ENCODE peak calls at places on chromosome 5, in seven cellular contexts. One of them, this sample, is unnamed.

GRCh38 chr5:172280937-172281336 is 2.6 kb downstream of the UBTD2 start:
- DNase-seq in cardiac muscle cell: no peak
- DNase-seq in heart right ventricle: no peak
- DNase-seq in transverse colon: no peak
- DNase-seq in ovary: no peak
- DNase-seq in A549: no peak
- DNase-seq in adrenal gland: no peak
- DNase-seq in this sample: no peak

GRCh38 chr5:82422001-82422740 is 144.0 kb upstream of the RPS23 start:
- DNase-seq in heart right ventricle: no peak
- DNase-seq in ovary: no peak
- DNase-seq in cardiac muscle cell: no peak
- DNase-seq in transverse colon: no peak
- DNase-seq in A549: no peak
- DNase-seq in adrenal gland: no peak
- DNase-seq in this sample: no peak

GRCh38 chr5:132500244-132500930 is 9.8 kb upstream of the IRF1 start:
- DNase-seq in cardiac muscle cell: no peak
- DNase-seq in transverse colon: no peak
- DNase-seq in ovary: peak
- DNase-seq in adrenal gland: no peak
- DNase-seq in heart right ventricle: no peak
- DNase-seq in A549: no peak
- DNase-seq in this sample: peak

GRCh38 chr5:59193616-59194319 is 610.9 kb downstream of the RAB3C start:
- DNase-seq in heart right ventricle: no peak
- DNase-seq in transverse colon: no peak
- DNase-seq in ovary: no peak
- DNase-seq in A549: peak
- DNase-seq in cardiac muscle cell: peak
- DNase-seq in adrenal gland: no peak
- DNase-seq in this sample: no peak

GRCh38 chr5:104297076-104297475 is 734.5 kb upstream of the NUDT12 start:
- DNase-seq in A549: no peak
- DNase-seq in transverse colon: no peak
- DNase-seq in heart right ventricle: no peak
- DNase-seq in adrenal gland: no peak
- DNase-seq in ovary: no peak
- DNase-seq in cardiac muscle cell: no peak
- DNase-seq in this sample: no peak

GRCh38 chr5:55923177-55923872 is 71.4 kb downstream of the IL6ST start:
- DNase-seq in transverse colon: no peak
- DNase-seq in adrenal gland: no peak
- DNase-seq in ovary: no peak
- DNase-seq in heart right ventricle: no peak
- DNase-seq in cardiac muscle cell: no peak
- DNase-seq in A549: no peak
- DNase-seq in this sample: no peak

GRCh38 chr5:53730938-53731337 is 170.5 kb downstream of the NDUFS4 start:
- DNase-seq in ovary: no peak
- DNase-seq in transverse colon: no peak
- DNase-seq in adrenal gland: no peak
- DNase-seq in cardiac muscle cell: no peak
- DNase-seq in heart right ventricle: no peak
- DNase-seq in A549: no peak
- DNase-seq in this sample: no peak

GRCh38 chr5:119554597-119554996 is 74.8 kb upstream of the FAM170A start:
- DNase-seq in transverse colon: no peak
- DNase-seq in adrenal gland: no peak
- DNase-seq in cardiac muscle cell: peak
- DNase-seq in A549: no peak
- DNase-seq in ovary: no peak
- DNase-seq in heart right ventricle: no peak
- DNase-seq in this sample: no peak

GRCh38 chr5:65907138-65907537 is 19.2 kb upstream of the ERBIN start:
- DNase-seq in adrenal gland: no peak
- DNase-seq in A549: no peak
- DNase-seq in heart right ventricle: no peak
- DNase-seq in ovary: no peak
- DNase-seq in cardiac muscle cell: no peak
- DNase-seq in transverse colon: no peak
- DNase-seq in this sample: no peak

GRCh38 chr5:173496129-173496882 is 120.1 kb downstream of the BOD1 start:
- DNase-seq in heart right ventricle: peak
- DNase-seq in cardiac muscle cell: no peak
- DNase-seq in A549: no peak
- DNase-seq in ovary: no peak
- DNase-seq in transverse colon: no peak
- DNase-seq in adrenal gland: no peak
- DNase-seq in this sample: no peak
- TF ChIP-seq CTCF in heart right ventricle: peak
- TF ChIP-seq CTCF in cardiac muscle cell: peak
- TF ChIP-seq CTCF in A549: no peak
- TF ChIP-seq CTCF in ovary: no peak
- TF ChIP-seq CTCF in transverse colon: no peak
- TF ChIP-seq CTCF in adrenal gland: no peak
- TF ChIP-seq CTCF in this sample: no peak

GRCh38 chr5:159031513-159031912 is 68.2 kb downstream of the EBF1 start:
- DNase-seq in A549: no peak
- DNase-seq in heart right ventricle: no peak
- DNase-seq in ovary: no peak
- DNase-seq in transverse colon: no peak
- DNase-seq in adrenal gland: no peak
- DNase-seq in cardiac muscle cell: peak
- DNase-seq in this sample: no peak

GRCh38 chr5:159033351-159033657 is 66.4 kb downstream of the EBF1 start:
- DNase-seq in A549: no peak
- DNase-seq in adrenal gland: no peak
- DNase-seq in transverse colon: no peak
- DNase-seq in cardiac muscle cell: no peak
- DNase-seq in ovary: no peak
- DNase-seq in heart right ventricle: no peak
- DNase-seq in this sample: no peak

GRCh38 chr5:159031915-159032314 is 67.8 kb downstream of the EBF1 start:
- DNase-seq in A549: no peak
- DNase-seq in transverse colon: no peak
- DNase-seq in cardiac muscle cell: no peak
- DNase-seq in heart right ventricle: no peak
- DNase-seq in ovary: no peak
- DNase-seq in adrenal gland: no peak
- DNase-seq in this sample: no peak

GRCh38 chr5:159034083-159034824 is 65.5 kb downstream of the EBF1 start:
- DNase-seq in transverse colon: no peak
- DNase-seq in adrenal gland: no peak
- DNase-seq in A549: no peak
- DNase-seq in heart right ventricle: no peak
- DNase-seq in ovary: no peak
- DNase-seq in cardiac muscle cell: no peak
- DNase-seq in this sample: no peak

DNA sequence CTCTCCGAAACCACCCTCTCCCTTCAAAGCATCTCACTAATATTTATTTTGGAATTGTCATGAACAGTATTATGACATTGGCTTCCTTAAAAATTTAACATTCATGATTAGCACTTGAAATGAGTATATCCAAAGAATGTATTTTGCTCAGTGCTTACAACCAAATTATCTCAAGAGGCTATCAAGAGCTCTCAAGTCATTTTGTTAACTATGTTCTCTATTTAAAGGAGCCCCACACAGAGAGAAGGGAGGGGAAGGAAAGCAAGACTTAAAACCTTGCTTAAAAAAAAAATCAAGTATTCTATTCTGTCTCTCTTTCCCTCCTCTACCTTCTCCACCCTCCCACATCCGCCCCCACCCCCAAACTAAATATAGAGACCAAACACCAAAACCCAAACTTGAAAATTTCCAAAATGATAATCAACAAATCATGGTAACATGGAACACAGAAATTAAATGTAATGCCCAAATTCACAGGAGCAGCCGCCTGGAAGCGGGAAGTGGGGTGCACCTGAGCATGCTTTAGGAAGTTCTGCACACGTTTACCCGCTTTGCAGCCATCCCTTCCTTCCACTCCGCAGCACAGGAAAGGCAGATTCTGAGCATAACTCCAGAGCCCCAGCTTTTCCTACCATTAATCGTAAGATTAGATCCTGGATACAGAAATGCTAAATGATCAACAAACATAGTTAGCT is 66.9 kb downstream of the EBF1 start:
- DNase-seq in heart right ventricle: no peak
- DNase-seq in A549: no peak
- DNase-seq in ovary: no peak
- DNase-seq in cardiac muscle cell: peak
- DNase-seq in adrenal gland: no peak
- DNase-seq in transverse colon: no peak
- DNase-seq in this sample: no peak
- H3K4me3 ChIP-seq in heart right ventricle: no peak
- H3K4me3 ChIP-seq in A549: no peak
- H3K4me3 ChIP-seq in ovary: no peak
- H3K4me3 ChIP-seq in cardiac muscle cell: no peak
- H3K4me3 ChIP-seq in adrenal gland: no peak
- H3K4me3 ChIP-seq in transverse colon: no peak
- H3K4me3 ChIP-seq in this sample: no peak

DNA sequence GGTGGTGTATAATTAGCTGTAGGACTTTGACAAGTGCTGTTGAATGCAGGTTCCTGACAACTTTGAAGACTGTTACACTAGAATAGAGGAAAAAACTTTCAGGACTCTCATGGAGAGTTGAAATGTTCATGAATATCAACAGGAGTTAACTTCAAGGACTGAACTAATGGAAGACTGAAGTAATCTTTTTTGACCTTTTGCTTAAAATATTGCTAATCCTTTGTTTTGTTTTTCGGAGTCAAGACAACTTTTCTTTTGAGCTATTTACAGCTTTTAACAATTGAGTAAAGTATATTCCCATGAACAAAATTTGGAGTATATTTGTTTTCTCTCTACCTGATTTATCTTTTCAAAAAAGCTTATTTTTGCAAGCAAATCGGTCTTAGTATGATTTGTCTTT is 34.1 kb upstream of the MTMR12 start:
- DNase-seq in ovary: no peak
- DNase-seq in A549: no peak
- DNase-seq in cardiac muscle cell: no peak
- DNase-seq in heart right ventricle: no peak
- DNase-seq in transverse colon: no peak
- DNase-seq in adrenal gland: no peak
- DNase-seq in this sample: no peak
- TF ChIP-seq CTCF in ovary: no peak
- TF ChIP-seq CTCF in A549: no peak
- TF ChIP-seq CTCF in cardiac muscle cell: no peak
- TF ChIP-seq CTCF in heart right ventricle: no peak
- TF ChIP-seq CTCF in transverse colon: no peak
- TF ChIP-seq CTCF in adrenal gland: no peak
- TF ChIP-seq CTCF in this sample: no peak

DNA sequence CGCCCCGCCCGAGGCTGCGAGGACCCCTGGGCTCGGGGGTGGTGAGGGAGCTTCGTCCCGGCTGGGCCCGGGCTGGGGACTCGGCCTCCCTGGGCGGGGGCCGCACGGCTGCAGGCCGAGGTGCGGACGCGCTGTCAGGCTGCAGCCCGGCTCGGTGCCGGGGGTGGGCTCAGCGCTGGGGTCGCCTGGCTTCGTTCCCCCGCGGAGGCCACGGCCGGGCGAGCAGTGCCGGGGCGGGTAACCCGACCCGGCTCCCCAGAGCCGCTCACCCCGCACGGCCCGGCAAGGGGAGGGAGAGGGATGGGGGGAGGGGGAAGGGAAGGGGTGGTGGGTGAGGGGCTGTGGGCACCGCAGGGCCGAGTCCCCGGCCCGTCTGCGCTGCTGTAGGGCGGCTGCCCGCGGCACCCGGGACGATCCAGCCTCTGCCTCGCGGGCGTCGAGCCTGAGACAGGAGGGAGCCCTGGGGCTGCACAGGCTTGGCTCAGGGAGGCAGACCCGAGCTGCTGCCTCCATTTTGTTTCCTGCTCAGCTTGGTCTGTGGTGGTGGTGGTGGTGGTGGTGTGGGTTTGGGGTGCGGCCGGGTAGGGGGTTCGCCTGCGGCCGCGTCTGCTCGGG is 962 bp upstream of the NSD1 start:
- DNase-seq in A549: no peak
- DNase-seq in ovary: no peak
- DNase-seq in transverse colon: no peak
- DNase-seq in cardiac muscle cell: peak
- DNase-seq in adrenal gland: peak
- DNase-seq in heart right ventricle: peak
- DNase-seq in this sample: no peak
- H3K4me3 ChIP-seq in A549: no peak
- H3K4me3 ChIP-seq in ovary: peak
- H3K4me3 ChIP-seq in transverse colon: peak
- H3K4me3 ChIP-seq in cardiac muscle cell: no peak
- H3K4me3 ChIP-seq in adrenal gland: no peak
- H3K4me3 ChIP-seq in heart right ventricle: peak
- H3K4me3 ChIP-seq in this sample: no peak

DNA sequence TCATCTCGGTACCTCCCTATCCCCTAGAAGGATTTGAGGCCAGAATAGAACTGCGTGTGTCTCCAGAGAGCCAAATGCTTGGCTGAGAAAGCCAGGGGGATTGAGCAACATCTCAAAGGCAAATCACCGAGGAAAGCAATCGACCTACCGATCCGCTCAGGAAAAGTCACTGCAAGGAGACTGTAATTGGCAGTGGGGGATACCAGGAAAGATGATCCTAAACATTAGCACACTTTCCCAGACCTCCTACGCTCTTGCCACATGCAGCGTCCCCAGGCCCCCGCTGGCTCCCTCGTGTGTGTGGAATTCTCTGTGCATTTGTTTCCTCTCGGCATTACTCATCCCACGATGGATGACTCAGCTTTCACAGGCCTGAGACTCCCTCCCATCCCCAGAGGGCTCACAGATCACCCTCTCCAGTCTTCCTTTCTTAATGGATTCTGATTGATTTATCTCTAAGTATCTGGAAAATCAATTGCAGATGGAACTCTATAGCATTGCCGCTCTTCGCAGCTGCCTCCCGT is 82.2 kb upstream of the ICE1 start:
- DNase-seq in A549: peak
- DNase-seq in adrenal gland: peak
- DNase-seq in heart right ventricle: peak
- DNase-seq in transverse colon: peak
- DNase-seq in cardiac muscle cell: no peak
- DNase-seq in ovary: peak
- DNase-seq in this sample: peak
- TF ChIP-seq CTCF in A549: peak
- TF ChIP-seq CTCF in adrenal gland: peak
- TF ChIP-seq CTCF in heart right ventricle: peak
- TF ChIP-seq CTCF in transverse colon: no peak
- TF ChIP-seq CTCF in cardiac muscle cell: peak
- TF ChIP-seq CTCF in ovary: peak
- TF ChIP-seq CTCF in this sample: no peak

DNA sequence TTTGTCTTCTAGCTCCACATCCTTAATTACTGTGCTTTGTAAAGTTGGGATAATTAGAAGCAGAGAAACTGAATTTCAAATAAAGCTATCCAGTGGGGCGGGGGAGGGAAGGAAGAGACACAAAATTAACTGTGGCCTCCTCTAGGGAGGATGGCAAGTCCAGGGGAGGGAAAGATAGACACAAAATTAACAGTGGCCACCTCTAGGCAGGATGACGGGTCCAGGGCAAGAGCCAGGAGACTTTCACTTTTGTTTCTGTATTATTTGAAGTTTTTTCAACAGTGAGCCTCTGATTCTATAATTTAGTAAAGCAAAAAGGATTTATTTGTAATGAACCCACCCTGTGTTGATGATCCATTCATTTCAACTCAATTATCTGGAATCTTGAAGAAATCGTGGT is 335.9 kb downstream of the MSX2 start:
- DNase-seq in adrenal gland: no peak
- DNase-seq in ovary: no peak
- DNase-seq in A549: peak
- DNase-seq in transverse colon: no peak
- DNase-seq in heart right ventricle: no peak
- DNase-seq in cardiac muscle cell: no peak
- DNase-seq in this sample: no peak
- H3K4me3 ChIP-seq in adrenal gland: no peak
- H3K4me3 ChIP-seq in ovary: no peak
- H3K4me3 ChIP-seq in A549: peak
- H3K4me3 ChIP-seq in transverse colon: no peak
- H3K4me3 ChIP-seq in heart right ventricle: peak
- H3K4me3 ChIP-seq in cardiac muscle cell: no peak
- H3K4me3 ChIP-seq in this sample: no peak